ENCODE peak calls at places on chromosomes 13 and 19, in six cellular contexts. F is heart right ventricle, G is PC-3, R is Peyer's patch, K is tibial nerve, J is K562. I is an unnamed sample.

GRCh38 chr13:69856331-69856730 is 251.3 kb upstream of the ATXN8OS start:
- DNase-seq in R (no peak), G (peak; percentile 3), J (no peak), F (no peak), K (no peak), I (no peak)

GRCh38 chr19:6533746-6534418 is 3.1 kb downstream of the TNFSF9 start:
- DNase-seq in R (no peak), K (no peak), F (no peak), J (peak; percentile 26), G (no peak), I (no peak)

GRCh38 chr19:47765522-47766358 is 12.8 kb upstream of the SELENOW start:
- DNase-seq in J (peak; percentile 68), F (peak; percentile 57), R (no peak), G (peak; percentile 43), K (no peak), I (no peak)

GRCh38 chr19:10871711-10872550 is 578 bp downstream of the CARM1 start:
- DNase-seq in R (no peak), G (peak; percentile 19), K (no peak), F (peak; percentile 47), J (peak; percentile 67), I (no peak)

GRCh38 chr13:23608704-23609413 is 38.6 kb downstream of the TNFRSF19 start:
- DNase-seq in J (no peak), R (no peak), G (no peak), F (peak; percentile 59), K (no peak), I (no peak)

GRCh38 chr19:53195265-53195879 is 2.2 kb upstream of the ZNF665 start:
- DNase-seq in J (peak; percentile 59), F (peak; percentile 83), G (peak; percentile 88), K (peak; percentile 73), R (peak; percentile 82), I (no peak)

GRCh38 chr19:45553464-45553863 is 31.1 kb downstream of the OPA3 start:
- DNase-seq in J (peak; percentile 11), K (no peak), G (no peak), F (no peak), R (no peak), I (no peak)

GRCh38 chr13:30869491-30869890 is 36.6 kb upstream of the MEDAG start:
- DNase-seq in J (no peak), R (no peak), G (no peak), F (no peak), K (no peak), I (no peak)

GRCh38 chr13:21825801-21826200 is 154.9 kb downstream of the FGF9 start:
- DNase-seq in G (no peak), R (no peak), F (no peak), J (no peak), K (no peak), I (peak; percentile 24)

GRCh38 chr13:44431150-44431549 is 57.5 kb downstream of the SERP2 start:
- DNase-seq in G (no peak), F (no peak), R (no peak), K (no peak), J (no peak), I (no peak)

GRCh38 chr19:41323023-41323422 is 13.1 kb downstream of the CCDC97 start:
- DNase-seq in F (no peak), G (no peak), R (no peak), J (no peak), K (no peak), I (no peak)

GRCh38 chr19:41263850-41264580 is at the start of gene HNRNPUL1:
- DNase-seq in J (peak; percentile 93), R (peak; percentile 97), F (peak; percentile 100), G (peak; percentile 99), K (peak; percentile 97), I (peak; percentile 100)

GRCh38 chr13:44816701-44817684 is 172.3 kb downstream of the NUFIP1 start:
- DNase-seq in K (no peak), R (no peak), G (peak; percentile 82), F (no peak), J (no peak), I (no peak)

GRCh38 chr19:50565984-50566903 is 2.0 kb downstream of the LRRC4B start:
- DNase-seq in J (no peak), G (no peak), R (no peak), K (no peak), F (no peak), I (no peak)

GRCh38 chr19:18669524-18669817 is 14.0 kb upstream of the CRTC1 start:
- DNase-seq in R (no peak), J (no peak), G (no peak), F (no peak), K (no peak), I (no peak)

GRCh38 chr19:1411255-1412191 is 4.1 kb downstream of the DAZAP1 start:
- DNase-seq in G (no peak), F (peak; percentile 87), K (no peak), R (no peak), J (no peak), I (no peak)

GRCh38 chr19:56839665-56840451 is 668 bp downstream of the PEG3 start:
- DNase-seq in F (peak; percentile 95), K (peak; percentile 90), G (peak; percentile 73), R (peak; percentile 44), J (no peak), I (peak; percentile 5)

GRCh38 chr13:97879646-97880297 is 73.7 kb upstream of the IPO5 start:
- DNase-seq in G (peak; percentile 87), F (no peak), R (no peak), J (no peak), K (no peak), I (peak; percentile 81)

GRCh38 chr19:412356-413355 is 3.7 kb upstream of the C2CD4C start:
- DNase-seq in J (no peak), G (no peak), K (no peak), F (no peak), R (no peak), I (no peak)

GRCh38 chr13:111947026-111947810 is 119.7 kb upstream of the SOX1 start:
- DNase-seq in G (no peak), K (no peak), J (no peak), R (no peak), F (no peak), I (no peak)
- TF ChIP-seq CTCF in G (no peak), K (no peak), J (no peak), R (no peak), F (no peak), I (no peak)

DNA sequence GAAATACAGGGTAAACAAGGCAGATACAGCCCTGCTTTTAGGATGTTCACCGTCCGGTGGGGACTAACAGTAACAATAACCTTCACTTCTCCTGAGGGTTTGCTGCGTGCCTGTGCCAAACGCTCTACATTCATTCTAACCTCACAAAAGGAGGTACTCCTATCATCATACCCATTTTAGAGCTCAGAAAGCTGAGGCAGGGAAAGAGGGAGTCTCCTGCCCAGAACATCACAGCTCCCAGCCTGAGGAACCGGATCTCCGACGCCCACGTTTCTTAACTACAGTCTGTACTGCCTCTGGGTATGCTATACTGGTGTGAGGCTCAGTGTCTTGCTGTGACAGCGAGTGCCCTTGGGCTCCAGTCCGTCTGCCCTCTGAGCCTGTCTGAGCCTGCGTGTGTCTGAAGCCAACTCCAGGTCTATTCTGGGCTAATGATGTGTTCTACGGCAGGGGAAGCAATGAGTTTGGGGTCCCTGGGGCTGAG is 5.1 kb downstream of the LIPE start:
- DNase-seq in K (no peak), R (no peak), J (no peak), F (peak; percentile 60), G (no peak), I (no peak)
- H3K4me3 ChIP-seq in K (no peak overlapping the region), R (peak overlapping the region; percentile 62), J (no peak overlapping the region), F (peak overlapping the region; percentile 74), G (no peak overlapping the region), I (no peak overlapping the region)

GRCh38 chr13:90565985-90566713 is 781.3 kb upstream of the MIR17HG start:
- DNase-seq in F (no peak), G (no peak), R (no peak), J (no peak), K (no peak), I (no peak)

GRCh38 chr13:90568165-90568564 is 779.3 kb upstream of the MIR17HG start:
- DNase-seq in J (no peak), F (no peak), R (no peak), K (no peak), G (no peak), I (no peak)

GRCh38 chr13:90564566-90564965 is 782.9 kb upstream of the MIR17HG start:
- DNase-seq in J (no peak), F (no peak), K (no peak), G (no peak), R (no peak), I (no peak)

GRCh38 chr13:90562388-90562787 is 785.1 kb upstream of the MIR17HG start:
- DNase-seq in J (no peak), F (no peak), K (no peak), R (no peak), G (no peak), I (no peak)

DNA sequence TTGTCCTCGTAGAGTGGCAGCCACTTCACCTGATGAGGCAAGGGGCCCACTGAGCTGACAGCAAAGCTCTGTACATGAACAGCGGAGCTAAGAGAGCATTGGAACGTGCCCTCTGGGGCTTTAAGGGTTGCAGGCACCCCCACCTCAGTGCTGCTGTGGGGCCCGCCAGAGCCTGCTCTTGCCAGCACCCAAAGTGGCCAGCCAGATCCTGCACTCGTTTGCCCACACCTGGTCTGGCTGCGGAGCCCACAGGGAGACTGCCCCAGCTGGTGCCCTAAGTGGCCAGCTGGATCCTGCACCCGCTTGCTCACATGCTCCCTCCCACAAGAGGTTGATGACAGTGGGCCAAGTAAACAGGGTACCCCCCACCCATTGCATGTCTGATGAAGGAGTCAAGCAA is 783.4 kb upstream of the MIR17HG start:
- DNase-seq in K (no peak), F (no peak), G (no peak), R (no peak), J (no peak), I (no peak)
- H3K27me3 ChIP-seq in K (no peaks in the 10 kb centered on the region), F (no peaks in the 10 kb centered on the region), G (no peaks in the 10 kb centered on the region), R (no peaks in the 10 kb centered on the region), J (no peaks in the 10 kb centered on the region), I (no peaks in the 10 kb centered on the region)

GRCh38 chr13:50167224-50167947 is 152.1 kb downstream of the KCNRG start:
- DNase-seq in R (no peak), J (peak; percentile 9), K (no peak), F (no peak), G (no peak), I (no peak)

GRCh38 chr13:50167967-50168366 is 152.7 kb downstream of the KCNRG start:
- DNase-seq in F (no peak), R (no peak), G (no peak), K (no peak), J (no peak), I (no peak)

GRCh38 chr13:50168803-50169202 is 153.6 kb downstream of the KCNRG start:
- DNase-seq in J (no peak), G (no peak), K (no peak), F (no peak), R (no peak), I (no peak)

GRCh38 chr13:50171585-50172282 is 156.5 kb downstream of the KCNRG start:
- DNase-seq in R (no peak), G (no peak), K (no peak), F (no peak), J (no peak), I (no peak)

DNA sequence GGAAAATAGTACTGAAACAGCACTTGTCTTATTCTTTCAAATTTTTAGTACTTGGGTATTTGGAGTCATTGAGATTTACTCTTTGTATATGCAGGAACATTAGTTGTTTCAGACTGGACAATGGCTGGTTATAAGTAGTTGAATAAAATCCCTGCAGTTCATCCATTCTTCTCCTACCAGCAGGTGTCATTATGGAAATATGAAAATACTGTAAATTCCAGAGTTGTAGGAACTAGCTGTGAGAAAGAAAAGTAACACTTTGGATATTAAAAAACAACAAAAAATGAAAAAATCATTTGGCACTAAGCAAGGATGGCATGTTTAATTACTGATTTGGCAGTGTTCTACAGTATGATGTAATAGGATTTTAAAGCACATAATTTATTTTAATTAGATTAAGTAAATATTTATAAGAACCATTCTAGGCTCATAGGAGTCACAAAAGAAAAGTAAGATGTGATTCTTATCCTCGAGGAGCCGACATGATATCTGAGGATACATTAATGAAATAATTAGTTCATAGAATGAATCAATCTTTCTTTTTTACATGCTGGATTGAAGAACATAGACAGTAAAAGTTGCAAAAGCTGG is 155.3 kb downstream of the KCNRG start:
- DNase-seq in G (peak; percentile 32), J (no peak), K (no peak), F (no peak), R (no peak), I (no peak)
- TF ChIP-seq CTCF in G (peak; percentile 62), J (no peak), K (peak; percentile 44), F (peak; percentile 27), R (no peak), I (peak; percentile 31)